ENCODE peak calls at places on chromosomes 3 and 15, in four cellular contexts. U is endodermal cell, L is ascending aorta, O is right lobe of liver. V is an unnamed sample.

GRCh38 chr15:89167267-89168176 is 53.9 kb downstream of the RLBP1 start:
- DNase-seq in U (peak), O (no peak), L (peak), V (peak)

GRCh38 chr3:131731709-131732108 is 228.9 kb upstream of the MRPL3 start:
- DNase-seq in U (no peak), O (no peak), L (no peak), V (no peak)

GRCh38 chr3:106206165-106206564 is 337.4 kb upstream of the CBLB start:
- DNase-seq in U (no peak), O (no peak), L (no peak), V (no peak)

GRCh38 chr3:73832426-73832825 is 207.7 kb upstream of the PDZRN3 start:
- DNase-seq in U (no peak), O (no peak), L (no peak), V (no peak)

GRCh38 chr15:88193415-88193814 is 63.1 kb downstream of the NTRK3 start:
- DNase-seq in L (no peak), U (no peak), O (no peak), V (no peak)

GRCh38 chr15:96160800-96161199 is 169.7 kb upstream of the NR2F2 start:
- DNase-seq in U (no peak), L (no peak), O (no peak), V (no peak)

GRCh38 chr3:194278186-194278845 is 72.8 kb downstream of the CPN2 start:
- DNase-seq in L (peak), O (no peak), U (peak), V (no peak)

GRCh38 chr3:4656059-4656458 is 162.9 kb downstream of the ITPR1 start:
- DNase-seq in O (peak), U (peak), L (peak), V (peak)

GRCh38 chr3:58366699-58367098 is 34.0 kb downstream of the PXK start:
- DNase-seq in L (no peak), O (no peak), U (no peak), V (no peak)

GRCh38 chr15:31660800-31661199 is 334.2 kb downstream of the KLF13 start:
- DNase-seq in U (no peak), O (no peak), L (no peak), V (no peak)

GRCh38 chr3:15616053-15616452 is 14.5 kb downstream of the BTD start:
- DNase-seq in L (no peak), O (no peak), U (no peak), V (no peak)

GRCh38 chr3:72034956-72035355 is 250.0 kb upstream of the PROK2 start:
- DNase-seq in L (no peak), O (no peak), U (no peak), V (no peak)

GRCh38 chr3:99950921-99951320 is 133.3 kb downstream of the CMSS1 start:
- DNase-seq in L (no peak), O (no peak), U (no peak), V (no peak)

GRCh38 chr3:171574556-171575240 is 114.5 kb upstream of the TNIK start:
- DNase-seq in O (no peak), U (no peak), L (no peak), V (no peak)

GRCh38 chr15:80106051-80106450 is 46.6 kb downstream of the ZFAND6 start:
- DNase-seq in U (no peak), O (no peak), L (no peak), V (no peak)

GRCh38 chr15:91861223-91861622 is 7.7 kb downstream of the SLCO3A1 start:
- DNase-seq in O (no peak), U (no peak), L (peak), V (no peak)

GRCh38 chr3:56772926-56773587 is 28.7 kb downstream of the ARHGEF3 start:
- DNase-seq in O (no peak), L (no peak), U (no peak), V (no peak)

GRCh38 chr3:132870596-132870995 is 148.4 kb upstream of the NPHP3 start:
- DNase-seq in U (no peak), L (no peak), O (no peak), V (no peak)

GRCh38 chr3:117439812-117440211 is 730.2 kb downstream of the TUSC7 start:
- DNase-seq in O (no peak), L (no peak), U (peak), V (no peak)

GRCh38 chr3:190003730-190004129 is 117.0 kb downstream of the P3H2 start:
- DNase-seq in L (no peak), O (no peak), U (no peak), V (no peak)

GRCh38 chr15:74835312-74835823 is 7.6 kb downstream of the ULK3 start:
- DNase-seq in L (no peak), O (peak), U (peak), V (no peak)

GRCh38 chr15:66505430-66505811 is 295 bp downstream of the ZWILCH start:
- DNase-seq in U (no peak), O (no peak), L (no peak), V (no peak)

GRCh38 chr3:51343918-51344687 is 41.0 kb upstream of the MANF start:
- DNase-seq in L (peak), U (peak), O (no peak), V (no peak)

GRCh38 chr3:10553586-10554235 is 48.3 kb upstream of the ATP2B2 start:
- DNase-seq in U (peak), O (no peak), L (peak), V (no peak)

GRCh38 chr3:171334465-171334811 is 125.8 kb downstream of the TNIK start:
- DNase-seq in U (no peak), O (peak), L (no peak), V (no peak)

GRCh38 chr15:55514414-55514850 is 6.4 kb upstream of the DNAAF4 start:
- DNase-seq in L (no peak), U (no peak), O (no peak), V (no peak)

GRCh38 chr3:104102386-104102785 is 1264.3 kb upstream of the ALCAM start:
- DNase-seq in O (no peak), L (no peak), U (peak), V (no peak)

GRCh38 chr15:94236638-94237037 is 5.3 kb downstream of the MCTP2 start:
- DNase-seq in O (no peak), U (no peak), L (no peak), V (no peak)

GRCh38 chr15:82903511-82903910 is 49.0 kb downstream of the HOMER2 start:
- DNase-seq in L (no peak), U (no peak), O (no peak), V (no peak)
- TF ChIP-seq CTCF in L (no peak), U (no peak), O (no peak), V (no peak)

DNA sequence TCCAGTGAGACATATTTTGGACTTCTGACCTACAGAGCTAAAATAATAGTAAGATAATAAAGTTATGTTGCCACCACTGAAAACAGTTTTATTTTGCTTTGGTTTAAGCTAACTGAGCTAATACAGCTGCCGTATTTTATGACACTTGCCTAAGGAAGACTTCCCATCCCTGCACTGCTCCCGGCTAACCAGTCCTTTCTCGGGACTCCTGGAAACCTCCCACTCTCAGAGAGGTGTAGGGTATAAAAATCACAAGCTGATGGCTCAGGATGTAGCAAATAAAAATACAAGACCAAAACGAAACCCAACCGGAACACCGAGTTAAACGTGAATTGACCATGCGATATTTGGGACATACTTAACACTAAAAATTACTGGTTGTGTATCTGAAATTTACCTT is 448 bp upstream of the KBTBD12 start:
- DNase-seq in O (no peak), U (no peak), L (no peak), V (no peak)
- H3K4me3 ChIP-seq in O (no peak), U (no peak), L (peak), V (peak)

GRCh38 chr3:188343894-188344293 is 189.9 kb downstream of the LPP start:
- DNase-seq in U (no peak), L (no peak), O (no peak), V (no peak)
- H3K27ac ChIP-seq in U (no peak), L (no peak), O (no peak), V (no peak)

DNA sequence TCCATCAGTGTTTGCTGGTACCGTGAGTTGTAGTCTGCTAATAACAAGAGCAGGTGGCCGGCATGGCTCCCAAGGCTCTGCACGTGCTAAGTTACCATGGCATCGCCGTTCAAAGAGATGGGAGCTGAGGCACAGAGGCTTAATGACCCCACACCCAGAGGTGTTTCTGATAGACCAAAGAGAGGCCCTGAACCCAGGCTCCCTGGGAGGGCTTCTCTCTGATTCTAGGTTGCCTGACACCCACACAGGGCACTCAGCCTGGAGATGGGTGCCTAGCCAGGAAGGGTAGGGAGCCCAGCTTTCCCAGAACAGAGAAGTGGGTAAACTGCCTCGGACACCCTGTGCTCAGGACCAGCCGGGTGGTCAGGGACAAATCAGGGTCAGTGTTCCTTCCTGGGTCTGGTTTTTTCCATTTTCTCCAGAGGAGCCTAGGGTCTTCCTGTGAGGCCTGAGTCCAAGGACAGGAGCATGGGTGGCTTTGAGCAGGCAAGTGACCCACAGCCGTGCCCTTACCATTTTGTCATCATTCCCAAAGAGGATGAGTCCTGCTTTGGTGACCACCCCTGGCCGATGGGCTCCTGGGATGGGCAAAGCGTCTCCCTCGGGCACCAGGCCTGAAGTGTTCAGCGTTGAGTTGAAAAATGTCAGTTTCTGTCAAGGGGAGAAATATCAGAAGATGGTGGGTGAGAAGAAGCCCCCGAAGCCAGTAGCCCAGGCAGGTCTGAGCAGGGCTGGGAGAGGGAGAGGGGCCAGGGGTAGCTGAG is 27.3 kb downstream of the ALDH1L1 start:
- DNase-seq in U (no peak), O (no peak), L (no peak), V (no peak)
- TF ChIP-seq CTCF in U (no peak), O (no peak), L (no peak), V (no peak)

GRCh38 chr3:135965129-135965505 is 411 bp upstream of the PPP2R3A start:
- DNase-seq in O (no peak), U (no peak), L (no peak), V (no peak)
- H3K4me3 ChIP-seq in O (peak), U (peak), L (peak), V (peak)